ENCODE peak calls at places on chromosomes 16 and 17, in ten cellular contexts. T is A549, I is heart left ventricle, Q is body of pancreas, F is sigmoid colon, O is HCT116, N is tibial nerve, W is right lobe of liver, J is adrenal gland, D is IMR-90. U is an unnamed sample.

GRCh38 chr17:83119987-83120864 is 40.8 kb downstream of the METRNL start:
- DNase-seq in O (no peak), D (no peak), W (peak; percentile 62), Q (no peak), T (peak; percentile 42), J (no peak), F (no peak), N (no peak), I (peak; percentile 32), U (peak; percentile 94)

GRCh38 chr17:58337126-58337599 is 8.6 kb upstream of the TSPOAP1 start:
- DNase-seq in N (no peak), D (peak; percentile 27), Q (no peak), O (no peak), T (no peak), I (no peak), W (no peak), F (no peak), J (no peak), U (peak; percentile 90)

GRCh38 chr16:50363656-50364055 is 5.1 kb downstream of the BRD7 start:
- DNase-seq in I (no peak), T (no peak), N (no peak), W (no peak), O (no peak), Q (no peak), J (no peak), D (no peak), F (no peak), U (no peak)

GRCh38 chr17:64209983-64210382 is 53.1 kb downstream of the TEX2 start:
- DNase-seq in D (no peak), N (no peak), W (no peak), Q (no peak), O (no peak), J (no peak), T (no peak), I (no peak), F (no peak), U (no peak)

GRCh38 chr16:86244936-86245335 is 265.4 kb upstream of the FOXF1 start:
- DNase-seq in N (no peak), J (no peak), I (no peak), D (no peak), Q (no peak), F (no peak), O (no peak), W (no peak), T (no peak), U (no peak)

GRCh38 chr16:23504076-23504452 is 6.2 kb downstream of the GGA2 start:
- DNase-seq in D (peak; percentile 16), N (peak; percentile 52), W (no peak), F (no peak), J (no peak), T (no peak), I (peak; percentile 43), O (no peak), Q (peak; percentile 67), U (no peak)

GRCh38 chr16:11135167-11135973 is 120.6 kb downstream of the SOCS1 start:
- DNase-seq in T (no peak), I (peak; percentile 52), Q (no peak), W (no peak), N (peak; percentile 46), J (no peak), O (no peak), D (peak; percentile 49), F (no peak), U (no peak)

GRCh38 chr17:37388266-37388665 is 12.5 kb downstream of the C17orf78 start:
- DNase-seq in D (peak; percentile 88), N (no peak), F (no peak), J (no peak), Q (no peak), W (no peak), O (no peak), I (no peak), T (no peak), U (no peak)

GRCh38 chr16:77780378-77780837 is 8.0 kb upstream of the VAT1L start:
- DNase-seq in W (no peak), N (no peak), Q (no peak), D (peak; percentile 98), F (no peak), O (peak; percentile 10), I (no peak), J (peak; percentile 66), T (peak; percentile 59), U (no peak)

GRCh38 chr16:77781091-77781490 is 7.3 kb upstream of the VAT1L start:
- DNase-seq in J (no peak), I (no peak), O (no peak), N (no peak), F (no peak), D (peak; percentile 55), Q (no peak), T (no peak), W (no peak), U (no peak)

GRCh38 chr16:77784441-77785356 is 3.7 kb upstream of the VAT1L start:
- DNase-seq in N (no peak), O (no peak), W (no peak), Q (no peak), F (no peak), T (no peak), D (no peak), I (no peak), J (no peak), U (no peak)

GRCh38 chr16:77785365-77785764 is 3.0 kb upstream of the VAT1L start:
- DNase-seq in D (no peak), T (no peak), I (no peak), F (no peak), N (no peak), Q (no peak), J (no peak), W (no peak), O (no peak), U (no peak)

DNA sequence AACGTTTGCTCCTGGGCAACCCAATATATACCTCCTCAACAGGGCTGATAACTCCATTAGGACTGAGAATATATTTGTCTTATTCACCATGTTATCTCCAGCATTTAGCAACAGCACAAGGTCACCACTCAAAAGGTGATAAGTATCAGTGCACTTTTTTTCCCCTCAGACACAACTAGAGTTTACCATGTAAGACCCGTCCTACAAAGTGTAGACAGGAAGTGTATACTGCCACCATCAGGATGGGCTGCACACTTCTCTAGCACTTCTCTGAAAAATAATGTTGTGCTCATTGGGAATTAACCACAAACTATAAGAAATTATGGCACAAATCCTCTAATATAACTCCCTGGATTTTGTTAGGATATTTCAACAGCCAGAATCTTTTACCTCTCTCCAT is 5.7 kb upstream of the VAT1L start:
- DNase-seq in W (no peak), T (peak; percentile 9), D (peak; percentile 46), J (no peak), O (peak; percentile 7), N (no peak), Q (no peak), I (no peak), F (no peak), U (no peak)
- TF ChIP-seq CTCF in W (peak; percentile 71), T (no peak), D (peak; percentile 60), J (peak; percentile 55), O (peak; percentile 34), N (no peak), Q (no peak), I (no peak), F (no peak), U (no peak)

GRCh38 chr17:38674013-38674748 is 576 bp downstream of the EPOP start:
- DNase-seq in I (no peak), Q (peak; percentile 33), W (peak; percentile 60), T (peak; percentile 51), D (no peak), O (no peak), F (no peak), J (no peak), N (no peak), U (peak; percentile 83)

GRCh38 chr17:38676706-38677504 is 2.1 kb upstream of the EPOP start:
- DNase-seq in Q (peak; percentile 86), I (peak; percentile 88), N (peak; percentile 94), J (peak; percentile 96), O (peak; percentile 81), T (peak; percentile 92), F (peak; percentile 92), D (peak; percentile 77), W (peak; percentile 78), U (peak; percentile 91)

GRCh38 chr17:38673714-38674012 is 1.1 kb downstream of the EPOP start:
- DNase-seq in D (no peak), F (no peak), W (peak; percentile 60), N (no peak), O (no peak), Q (peak; percentile 30), I (no peak), J (no peak), T (no peak), U (no peak)

GRCh38 chr17:38672788-38673713 is 1.7 kb downstream of the EPOP start:
- DNase-seq in W (no peak), O (no peak), D (no peak), F (no peak), I (no peak), Q (no peak), T (no peak), N (no peak), J (no peak), U (peak; percentile 76)

DNA sequence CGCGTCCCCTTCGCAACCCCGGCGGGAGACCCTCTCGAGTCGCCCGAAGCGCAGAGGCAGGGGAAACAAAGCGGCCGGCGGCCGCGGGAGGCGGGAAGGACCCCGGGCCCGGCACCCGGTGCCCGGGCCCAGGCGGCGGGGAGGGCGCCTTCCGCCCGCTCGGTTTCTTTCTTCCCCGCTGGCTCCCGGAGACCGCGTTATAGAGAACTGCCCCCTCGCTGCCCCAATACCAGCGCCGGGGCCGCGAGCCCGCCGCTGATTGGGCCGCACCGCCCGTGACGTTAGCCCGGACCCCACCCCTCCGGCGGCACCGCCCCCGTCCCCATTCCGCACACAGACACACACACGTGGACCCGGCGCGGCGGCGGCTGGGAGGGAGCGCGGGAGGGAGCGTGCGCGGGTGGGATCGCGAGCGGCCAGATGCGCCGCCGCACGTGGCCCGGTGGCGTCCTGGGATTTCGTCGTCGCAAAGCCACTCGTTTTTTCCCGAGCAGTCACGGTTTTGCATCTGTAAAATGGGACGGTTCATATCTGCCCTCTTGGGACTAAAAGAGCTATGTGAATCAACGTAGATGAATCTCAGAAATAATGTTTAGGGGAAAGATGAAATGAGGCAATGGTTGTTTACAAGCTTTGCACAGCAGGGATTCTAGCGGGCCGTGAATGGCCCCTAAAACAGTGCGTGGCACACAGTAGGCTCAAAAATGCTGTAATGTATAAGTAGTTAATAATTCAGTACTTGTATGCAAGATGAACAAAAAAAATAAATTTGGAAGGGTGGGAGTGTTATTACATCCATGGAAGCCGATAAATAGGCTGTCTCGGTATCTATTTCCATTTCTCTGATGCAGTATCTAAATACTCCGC is at the start of gene EPOP:
- DNase-seq in Q (peak; percentile 89), W (peak; percentile 91), J (peak; percentile 93), I (peak; percentile 91), N (peak; percentile 67), F (peak; percentile 91), D (peak; percentile 76), T (peak; percentile 93), O (peak; percentile 77), U (peak; percentile 93)
- TF ChIP-seq POLR2A in Q (peak; percentile 72), W (peak; percentile 92), J (peak; percentile 79), I (no peak), N (peak; percentile 50), F (no peak), D (peak; percentile 55), T (peak; percentile 80), O (no peak), U (no peak)

GRCh38 chr17:4562000-4562969 is 1.9 kb upstream of the GGT6 start:
- DNase-seq in J (no peak), T (no peak), W (no peak), F (no peak), I (no peak), D (no peak), Q (no peak), N (no peak), O (no peak), U (peak; percentile 18)
- H3K27ac ChIP-seq in J (no peak overlapping the region), T (no peak overlapping the region), W (no peak overlapping the region), F (no peak overlapping the region), I (no peak overlapping the region), D (no peak overlapping the region), Q (no peak overlapping the region), N (peak overlapping the region; percentile 29), O (no peak overlapping the region), U (peak overlapping the region; percentile 20)

DNA sequence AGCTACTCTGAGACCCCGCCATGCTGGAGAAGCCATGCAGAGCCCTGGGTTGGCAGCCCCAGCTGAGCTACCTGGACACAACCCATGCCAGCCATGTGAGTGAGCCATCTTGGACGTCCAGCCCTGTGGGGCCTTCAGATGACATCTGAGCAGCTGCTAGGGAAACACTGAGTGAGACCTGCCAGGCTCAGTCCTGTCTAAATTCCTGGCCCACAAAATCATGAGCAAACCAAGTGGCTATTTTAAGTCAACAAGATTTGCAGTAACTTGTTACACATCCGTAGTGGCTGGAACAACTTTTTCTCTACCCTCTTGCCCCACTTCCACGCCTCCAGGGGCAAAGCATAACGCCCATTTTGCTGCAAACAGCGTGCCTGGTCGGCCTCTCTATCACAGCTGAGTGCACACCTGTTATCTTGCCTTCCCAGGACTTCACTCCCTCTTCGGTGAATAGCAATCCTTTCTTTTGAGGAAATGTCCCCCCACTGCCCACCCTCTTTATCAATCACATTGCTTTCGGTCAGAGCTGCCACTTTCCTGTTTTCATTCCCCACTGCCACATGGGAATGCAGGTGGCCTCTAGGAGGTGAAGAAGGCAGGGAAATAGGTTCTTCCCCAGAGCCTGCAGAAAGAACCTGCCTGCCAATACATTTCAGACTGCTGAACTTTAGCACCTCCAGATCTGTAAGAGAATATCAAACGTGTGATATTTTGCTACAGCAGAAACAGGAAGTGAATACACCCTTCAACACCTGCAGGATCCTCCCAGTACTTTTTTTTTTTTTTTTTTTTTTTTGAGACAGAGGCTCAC is 7.4 kb upstream of the SCIMP start:
- DNase-seq in J (no peak), F (no peak), D (no peak), O (no peak), T (no peak), Q (no peak), N (no peak), I (peak; percentile 35), W (peak; percentile 39), U (peak; percentile 78)
- TF ChIP-seq CTCF in J (no peak), F (no peak), D (no peak), O (no peak), T (no peak), Q (no peak), N (no peak), I (no peak), W (no peak), U (no peak)

U was measured in spleen.